ENCODE peak calls at places on chromosomes 12 and 14, in four cellular contexts. Q is HT1080, U is RKO, V is endothelial cell. G is an unnamed sample.

GRCh38 chr12:124940393-124941169 is 26.1 kb upstream of the UBC start:
- DNase-seq in Q (peak; percentile 93), U (peak; percentile 98), V (peak; percentile 79), G (peak; percentile 95)

GRCh38 chr12:96506776-96507175 is 17.4 kb downstream of the CFAP54 start:
- DNase-seq in Q (no peak), U (no peak), V (no peak), G (no peak)

GRCh38 chr14:50109342-50109741 is 7.0 kb downstream of the VCPKMT start:
- DNase-seq in Q (no peak), U (peak; percentile 56), V (peak; percentile 15), G (no peak)

GRCh38 chr12:94831081-94831747 is 172.3 kb downstream of the NDUFA12 start:
- DNase-seq in Q (no peak), U (no peak), V (no peak), G (no peak)

GRCh38 chr12:41286426-41286825 is 98.3 kb downstream of the PDZRN4 start:
- DNase-seq in Q (no peak), U (no peak), V (no peak), G (no peak)

GRCh38 chr12:48004039-48004940 is at the start of gene COL2A1:
- DNase-seq in Q (no peak), U (no peak), V (peak; percentile 39), G (peak; percentile 36)

GRCh38 chr12:34394211-34395055 is 372.1 kb downstream of the ALG10 start:
- DNase-seq in Q (no peak), U (no peak), V (no peak), G (no peak)

GRCh38 chr12:1350055-1350933 is 244.1 kb downstream of the FBXL14 start:
- DNase-seq in Q (peak; percentile 85), U (no peak), V (no peak), G (no peak)

GRCh38 chr14:99320621-99321235 is 48.7 kb upstream of the BCL11B start:
- DNase-seq in Q (no peak), U (no peak), V (no peak), G (no peak)

GRCh38 chr12:25130741-25131188 is 64.2 kb downstream of the DNAI7 start:
- DNase-seq in Q (peak; percentile 20), U (peak; percentile 69), V (no peak), G (no peak)

GRCh38 chr14:29220077-29220476 is 453.5 kb downstream of the FOXG1 start:
- DNase-seq in Q (no peak), U (no peak), V (no peak), G (no peak)

GRCh38 chr14:72745991-72746980 is 147.6 kb downstream of the DPF3 start:
- DNase-seq in Q (peak; percentile 57), U (no peak), V (no peak), G (no peak)

GRCh38 chr14:70358631-70359030 is 852 bp downstream of the COX16 start:
- DNase-seq in Q (no peak), U (peak; percentile 49), V (no peak), G (no peak)

GRCh38 chr12:89051065-89051677 is 301.1 kb downstream of the DUSP6 start:
- DNase-seq in Q (peak; percentile 73), U (peak; percentile 73), V (peak; percentile 44), G (peak; percentile 26)

GRCh38 chr14:94426526-94426925 is 26.1 kb downstream of the SERPINA11 start:
- DNase-seq in Q (no peak), U (no peak), V (no peak), G (no peak)

GRCh38 chr14:53034036-53034435 is 83.2 kb upstream of the FERMT2 start:
- DNase-seq in Q (no peak), U (no peak), V (no peak), G (no peak)

GRCh38 chr12:40473979-40474378 is 218.3 kb upstream of the CNTN1 start:
- DNase-seq in Q (no peak), U (no peak), V (no peak), G (no peak)

GRCh38 chr14:102320033-102320660 is 601 bp downstream of the ZNF839 start:
- DNase-seq in Q (no peak), U (peak; percentile 56), V (peak; percentile 40), G (peak; percentile 37)